ENCODE peak calls at places on chromosomes 13 and 19, in ten cellular contexts. One of them, this sample, is unnamed.

GRCh38 chr13:40452741-40453665 is 213.4 kb downstream of the FOXO1 start:
- DNase-seq in Calu3: peak
- DNase-seq in AG09319: no peak
- DNase-seq in omental fat pad: no peak
- DNase-seq in AG04450: no peak
- DNase-seq in nephron progenitor cell: no peak
- DNase-seq in GM12865: no peak
- DNase-seq in astrocyte: peak
- DNase-seq in endothelial cell of umbilical vein: no peak
- DNase-seq in neural progenitor cell: no peak
- DNase-seq in this sample: no peak

GRCh38 chr19:46480409-46480808 is 9.0 kb upstream of the PNMA8A start:
- DNase-seq in Calu3: no peak
- DNase-seq in AG09319: no peak
- DNase-seq in omental fat pad: no peak
- DNase-seq in AG04450: peak
- DNase-seq in nephron progenitor cell: peak
- DNase-seq in GM12865: no peak
- DNase-seq in astrocyte: peak
- DNase-seq in endothelial cell of umbilical vein: peak
- DNase-seq in neural progenitor cell: peak
- DNase-seq in this sample: no peak

GRCh38 chr19:16274466-16274865 is 50.2 kb upstream of the KLF2 start:
- DNase-seq in Calu3: no peak
- DNase-seq in AG09319: no peak
- DNase-seq in omental fat pad: no peak
- DNase-seq in AG04450: no peak
- DNase-seq in nephron progenitor cell: no peak
- DNase-seq in GM12865: no peak
- DNase-seq in astrocyte: no peak
- DNase-seq in endothelial cell of umbilical vein: no peak
- DNase-seq in neural progenitor cell: no peak
- DNase-seq in this sample: no peak

GRCh38 chr13:98622926-98623325 is 46.0 kb upstream of the STK24 start:
- DNase-seq in Calu3: no peak
- DNase-seq in AG09319: no peak
- DNase-seq in omental fat pad: no peak
- DNase-seq in AG04450: no peak
- DNase-seq in nephron progenitor cell: no peak
- DNase-seq in GM12865: no peak
- DNase-seq in astrocyte: no peak
- DNase-seq in endothelial cell of umbilical vein: no peak
- DNase-seq in neural progenitor cell: no peak
- DNase-seq in this sample: no peak

GRCh38 chr13:105165449-105166125 is 1369.9 kb downstream of the EFNB2 start:
- DNase-seq in Calu3: peak
- DNase-seq in AG09319: no peak
- DNase-seq in omental fat pad: no peak
- DNase-seq in AG04450: no peak
- DNase-seq in nephron progenitor cell: no peak
- DNase-seq in GM12865: peak
- DNase-seq in astrocyte: no peak
- DNase-seq in endothelial cell of umbilical vein: no peak
- DNase-seq in neural progenitor cell: no peak
- DNase-seq in this sample: no peak

GRCh38 chr13:65336916-65337315 is 1893.2 kb downstream of the PCDH9 start:
- DNase-seq in Calu3: no peak
- DNase-seq in AG09319: peak
- DNase-seq in omental fat pad: no peak
- DNase-seq in AG04450: peak
- DNase-seq in nephron progenitor cell: no peak
- DNase-seq in GM12865: no peak
- DNase-seq in astrocyte: peak
- DNase-seq in endothelial cell of umbilical vein: no peak
- DNase-seq in neural progenitor cell: no peak
- DNase-seq in this sample: no peak

GRCh38 chr19:1799695-1800342 is 12.3 kb downstream of the ATP8B3 start:
- DNase-seq in Calu3: no peak
- DNase-seq in AG09319: no peak
- DNase-seq in omental fat pad: no peak
- DNase-seq in AG04450: no peak
- DNase-seq in nephron progenitor cell: no peak
- DNase-seq in GM12865: no peak
- DNase-seq in astrocyte: no peak
- DNase-seq in endothelial cell of umbilical vein: no peak
- DNase-seq in neural progenitor cell: no peak
- DNase-seq in this sample: no peak

GRCh38 chr19:4547303-4548237 is 7.7 kb upstream of the LRG1 start:
- DNase-seq in Calu3: peak
- DNase-seq in AG09319: no peak
- DNase-seq in omental fat pad: no peak
- DNase-seq in AG04450: no peak
- DNase-seq in nephron progenitor cell: no peak
- DNase-seq in GM12865: no peak
- DNase-seq in astrocyte: no peak
- DNase-seq in endothelial cell of umbilical vein: peak
- DNase-seq in neural progenitor cell: no peak
- DNase-seq in this sample: no peak

GRCh38 chr19:5137571-5138124 is 168.7 kb downstream of the KDM4B start:
- DNase-seq in Calu3: no peak
- DNase-seq in AG09319: no peak
- DNase-seq in omental fat pad: no peak
- DNase-seq in AG04450: no peak
- DNase-seq in nephron progenitor cell: no peak
- DNase-seq in GM12865: no peak
- DNase-seq in astrocyte: no peak
- DNase-seq in endothelial cell of umbilical vein: no peak
- DNase-seq in neural progenitor cell: peak
- DNase-seq in this sample: no peak

GRCh38 chr13:111475488-111475887 is 155.0 kb downstream of the TEX29 start:
- DNase-seq in Calu3: no peak
- DNase-seq in AG09319: no peak
- DNase-seq in omental fat pad: no peak
- DNase-seq in AG04450: no peak
- DNase-seq in nephron progenitor cell: no peak
- DNase-seq in GM12865: no peak
- DNase-seq in astrocyte: no peak
- DNase-seq in endothelial cell of umbilical vein: no peak
- DNase-seq in neural progenitor cell: no peak
- DNase-seq in this sample: no peak

GRCh38 chr13:36293497-36293896 is 4.1 kb downstream of the CCDC169 start:
- DNase-seq in Calu3: no peak
- DNase-seq in AG09319: no peak
- DNase-seq in omental fat pad: no peak
- DNase-seq in AG04450: no peak
- DNase-seq in nephron progenitor cell: no peak
- DNase-seq in GM12865: no peak
- DNase-seq in astrocyte: no peak
- DNase-seq in endothelial cell of umbilical vein: no peak
- DNase-seq in neural progenitor cell: no peak
- DNase-seq in this sample: no peak

GRCh38 chr19:17306285-17306714 is 628 bp downstream of the MRPL34 start:
- DNase-seq in Calu3: no peak
- DNase-seq in AG09319: no peak
- DNase-seq in omental fat pad: no peak
- DNase-seq in AG04450: no peak
- DNase-seq in nephron progenitor cell: peak
- DNase-seq in GM12865: no peak
- DNase-seq in astrocyte: no peak
- DNase-seq in endothelial cell of umbilical vein: no peak
- DNase-seq in neural progenitor cell: peak
- DNase-seq in this sample: no peak

GRCh38 chr19:15679089-15679488 is 6.2 kb downstream of the CYP4F12 start:
- DNase-seq in Calu3: no peak
- DNase-seq in AG09319: no peak
- DNase-seq in omental fat pad: no peak
- DNase-seq in AG04450: no peak
- DNase-seq in nephron progenitor cell: no peak
- DNase-seq in GM12865: no peak
- DNase-seq in astrocyte: no peak
- DNase-seq in endothelial cell of umbilical vein: no peak
- DNase-seq in neural progenitor cell: no peak
- DNase-seq in this sample: no peak

DNA sequence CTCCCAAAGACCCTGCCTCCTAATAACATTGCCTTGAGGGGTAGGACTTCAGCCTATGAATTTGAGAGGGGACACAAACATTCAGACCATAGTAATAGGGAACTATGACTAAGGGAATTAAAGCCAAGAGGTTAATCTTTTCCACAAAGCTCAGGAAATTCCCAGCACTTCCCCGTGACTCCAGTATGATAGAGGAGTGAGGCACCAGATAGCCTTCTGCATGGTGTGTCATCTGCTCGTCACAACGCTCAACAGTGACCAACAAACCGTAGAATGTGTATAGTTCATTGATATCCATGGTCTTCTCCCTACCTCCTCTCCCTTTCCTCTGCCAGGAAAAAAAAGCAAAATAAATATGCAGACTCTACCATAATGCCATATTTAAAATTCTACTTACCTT is 64.4 kb downstream of the B3GLCT start:
- DNase-seq in Calu3: no peak
- DNase-seq in AG09319: no peak
- DNase-seq in omental fat pad: no peak
- DNase-seq in AG04450: no peak
- DNase-seq in nephron progenitor cell: no peak
- DNase-seq in GM12865: no peak
- DNase-seq in astrocyte: no peak
- DNase-seq in endothelial cell of umbilical vein: no peak
- DNase-seq in neural progenitor cell: no peak
- DNase-seq in this sample: no peak
- TF ChIP-seq CTCF in Calu3: no peak
- TF ChIP-seq CTCF in AG09319: no peak
- TF ChIP-seq CTCF in omental fat pad: no peak
- TF ChIP-seq CTCF in AG04450: no peak
- TF ChIP-seq CTCF in nephron progenitor cell: no peak
- TF ChIP-seq CTCF in GM12865: no peak
- TF ChIP-seq CTCF in astrocyte: no peak
- TF ChIP-seq CTCF in endothelial cell of umbilical vein: no peak
- TF ChIP-seq CTCF in neural progenitor cell: no peak
- TF ChIP-seq CTCF in this sample: no peak

GRCh38 chr13:87235621-87236020 is 435.6 kb upstream of the SLITRK5 start:
- DNase-seq in Calu3: no peak
- DNase-seq in AG09319: no peak
- DNase-seq in omental fat pad: no peak
- DNase-seq in AG04450: no peak
- DNase-seq in nephron progenitor cell: no peak
- DNase-seq in GM12865: no peak
- DNase-seq in astrocyte: peak
- DNase-seq in endothelial cell of umbilical vein: no peak
- DNase-seq in neural progenitor cell: no peak
- DNase-seq in this sample: no peak

GRCh38 chr13:87234981-87235380 is 436.2 kb upstream of the SLITRK5 start:
- DNase-seq in Calu3: no peak
- DNase-seq in AG09319: no peak
- DNase-seq in omental fat pad: no peak
- DNase-seq in AG04450: no peak
- DNase-seq in nephron progenitor cell: no peak
- DNase-seq in GM12865: no peak
- DNase-seq in astrocyte: peak
- DNase-seq in endothelial cell of umbilical vein: no peak
- DNase-seq in neural progenitor cell: no peak
- DNase-seq in this sample: no peak
- TF ChIP-seq CTCF in Calu3: no peak
- TF ChIP-seq CTCF in AG09319: no peak
- TF ChIP-seq CTCF in omental fat pad: no peak
- TF ChIP-seq CTCF in AG04450: no peak
- TF ChIP-seq CTCF in nephron progenitor cell: no peak
- TF ChIP-seq CTCF in GM12865: no peak
- TF ChIP-seq CTCF in astrocyte: no peak
- TF ChIP-seq CTCF in endothelial cell of umbilical vein: no peak
- TF ChIP-seq CTCF in neural progenitor cell: no peak
- TF ChIP-seq CTCF in this sample: no peak

DNA sequence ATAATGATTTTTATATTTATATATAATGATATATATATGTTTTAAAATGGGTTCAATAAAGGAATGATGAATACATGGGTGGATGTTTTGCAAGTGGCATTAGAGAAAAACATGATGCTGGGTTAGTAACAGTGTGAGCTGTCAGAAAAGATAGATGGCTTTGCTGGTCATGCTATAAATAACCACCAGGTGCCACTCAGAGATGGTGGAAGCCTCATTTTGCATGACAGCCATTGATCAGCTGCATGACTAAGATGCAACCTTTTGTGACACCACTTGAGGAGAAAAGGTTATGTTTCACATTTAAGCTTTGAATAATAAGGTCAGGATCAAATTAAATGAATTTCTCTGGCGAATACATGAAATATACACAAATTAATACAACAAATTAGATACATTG is 737.7 kb downstream of the PCDH9 start:
- DNase-seq in Calu3: no peak
- DNase-seq in AG09319: no peak
- DNase-seq in omental fat pad: no peak
- DNase-seq in AG04450: no peak
- DNase-seq in nephron progenitor cell: no peak
- DNase-seq in GM12865: peak
- DNase-seq in astrocyte: no peak
- DNase-seq in endothelial cell of umbilical vein: peak
- DNase-seq in neural progenitor cell: peak
- DNase-seq in this sample: no peak
- TF ChIP-seq CTCF in Calu3: no peak
- TF ChIP-seq CTCF in AG09319: no peak
- TF ChIP-seq CTCF in omental fat pad: no peak
- TF ChIP-seq CTCF in AG04450: no peak
- TF ChIP-seq CTCF in nephron progenitor cell: no peak
- TF ChIP-seq CTCF in GM12865: no peak
- TF ChIP-seq CTCF in astrocyte: no peak
- TF ChIP-seq CTCF in endothelial cell of umbilical vein: no peak
- TF ChIP-seq CTCF in neural progenitor cell: peak
- TF ChIP-seq CTCF in this sample: no peak

GRCh38 chr13:47798906-47799305 is 202.2 kb downstream of the SUCLA2 start:
- DNase-seq in Calu3: no peak
- DNase-seq in AG09319: no peak
- DNase-seq in omental fat pad: no peak
- DNase-seq in AG04450: no peak
- DNase-seq in nephron progenitor cell: no peak
- DNase-seq in GM12865: peak
- DNase-seq in astrocyte: no peak
- DNase-seq in endothelial cell of umbilical vein: no peak
- DNase-seq in neural progenitor cell: no peak
- DNase-seq in this sample: no peak
- TF ChIP-seq CTCF in Calu3: no peak
- TF ChIP-seq CTCF in AG09319: peak
- TF ChIP-seq CTCF in omental fat pad: no peak
- TF ChIP-seq CTCF in AG04450: peak
- TF ChIP-seq CTCF in nephron progenitor cell: no peak
- TF ChIP-seq CTCF in GM12865: peak
- TF ChIP-seq CTCF in astrocyte: peak
- TF ChIP-seq CTCF in endothelial cell of umbilical vein: no peak
- TF ChIP-seq CTCF in neural progenitor cell: no peak
- TF ChIP-seq CTCF in this sample: peak

This sample was measured in HFF-Myc.